ENCODE peak calls at places on chromosomes 5 and 9, in ten cellular contexts. I is GM23338; Z is pancreas; X is foreskin keratinocyte; K is activated CD8-positive, alpha-beta T cell treated with anti-CD3 and anti-CD28 coated beads for 36 hours; M is GM10248; C is IMR-90; A is AG10803; E is endothelial cell; U is B cell. Y is an unnamed sample.

GRCh38 chr9:132283165-132283564 is 71.6 kb downstream of the SETX start:
- DNase-seq in U (no peak), C (peak; percentile 34), A (no peak), I (no peak), M (peak; percentile 48), Z (no peak), E (no peak), X (no peak), K (peak; percentile 58), Y (no peak)

GRCh38 chr5:81751836-81752643 is 1.1 kb upstream of the SSBP2 start:
- DNase-seq in C (no peak), A (peak; percentile 41), I (peak; percentile 55), K (no peak), M (no peak), E (no peak), X (no peak), Z (peak; percentile 77), U (peak; percentile 6), Y (no peak)

GRCh38 chr5:69007726-69008368 is 86.0 kb upstream of the SLC30A5 start:
- DNase-seq in M (peak; percentile 65), X (peak; percentile 27), E (peak; percentile 82), Z (peak; percentile 78), C (peak; percentile 30), A (peak; percentile 33), I (peak; percentile 93), U (peak; percentile 72), K (peak; percentile 87), Y (peak; percentile 20)

GRCh38 chr5:36398137-36398536 is 96.4 kb upstream of the RANBP3L start:
- DNase-seq in E (no peak), X (no peak), C (peak; percentile 17), I (peak; percentile 30), K (no peak), M (no peak), A (peak; percentile 69), Z (no peak), U (no peak), Y (no peak)

GRCh38 chr9:104287255-104287872 is 193.3 kb downstream of the SMC2 start:
- DNase-seq in Z (no peak), E (no peak), A (no peak), X (no peak), I (no peak), U (no peak), M (no peak), C (no peak), K (no peak), Y (no peak)

GRCh38 chr5:33105521-33105941 is 335.2 kb upstream of the TARS1 start:
- DNase-seq in C (peak; percentile 82), U (no peak), K (no peak), Z (no peak), I (no peak), M (no peak), A (peak; percentile 93), E (no peak), X (no peak), Y (no peak)

GRCh38 chr9:95736370-95736769 is 139.1 kb upstream of the ERCC6L2 start:
- DNase-seq in I (peak; percentile 77), A (no peak), U (no peak), X (no peak), C (no peak), K (peak; percentile 17), E (peak; percentile 20), M (no peak), Z (no peak), Y (no peak)

GRCh38 chr5:90263102-90263501 is 146.5 kb downstream of the CETN3 start:
- DNase-seq in E (no peak), A (no peak), X (no peak), I (no peak), C (no peak), M (no peak), U (no peak), K (no peak), Z (no peak), Y (peak; percentile 3)

GRCh38 chr5:62538017-62538942 is 40.3 kb upstream of the LRRC70 start:
- DNase-seq in I (no peak), X (peak; percentile 40), U (no peak), C (peak; percentile 94), A (peak; percentile 38), M (peak; percentile 7), K (no peak), E (no peak), Z (no peak), Y (no peak)

GRCh38 chr5:102539598-102539997 is 40.8 kb upstream of the SLCO6A1 start:
- DNase-seq in Z (no peak), E (no peak), X (no peak), K (no peak), M (no peak), C (no peak), U (no peak), I (no peak), A (no peak), Y (no peak)

GRCh38 chr5:102537011-102537410 is 38.2 kb upstream of the SLCO6A1 start:
- DNase-seq in M (no peak), A (no peak), E (no peak), Z (no peak), K (no peak), U (no peak), X (no peak), C (no peak), I (no peak), Y (no peak)

GRCh38 chr5:102532126-102532525 is 33.3 kb upstream of the SLCO6A1 start:
- DNase-seq in E (no peak), U (no peak), I (no peak), A (no peak), Z (no peak), K (no peak), M (no peak), C (no peak), X (no peak), Y (no peak)

GRCh38 chr5:102540251-102540812 is 41.5 kb upstream of the SLCO6A1 start:
- DNase-seq in I (no peak), A (no peak), C (no peak), U (no peak), X (no peak), E (no peak), Z (no peak), M (no peak), K (no peak), Y (no peak)

DNA sequence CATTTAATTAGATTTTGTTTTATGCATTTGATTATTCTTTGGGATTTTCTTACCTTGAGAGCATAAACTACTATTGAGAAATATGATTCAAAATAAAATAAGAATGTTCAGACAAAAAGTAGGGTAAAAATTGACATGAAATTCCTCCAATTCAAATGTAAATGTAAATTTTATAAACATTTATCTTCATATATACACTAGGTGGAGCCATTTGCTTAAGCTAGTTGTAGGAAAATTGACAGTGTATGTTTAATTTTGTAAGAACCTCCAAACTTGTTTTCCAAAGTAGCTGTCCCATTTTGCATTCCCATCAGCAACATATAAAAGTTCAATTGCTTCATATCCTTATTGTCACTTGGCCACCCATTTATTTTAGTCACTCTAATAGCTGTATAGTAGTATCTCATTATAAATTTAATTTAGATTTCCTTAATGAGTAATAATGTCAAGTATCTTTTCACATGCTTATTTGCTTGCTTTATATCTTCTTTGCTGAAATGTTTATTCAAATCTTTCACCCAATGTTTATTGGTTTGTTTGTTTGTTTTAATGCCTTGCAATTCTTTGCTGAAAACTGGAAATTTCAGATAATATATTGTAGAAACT is 37.6 kb upstream of the SLCO6A1 start:
- DNase-seq in U (no peak), Z (no peak), I (no peak), M (peak; percentile 4), K (no peak), A (peak; percentile 33), X (no peak), C (peak; percentile 22), E (no peak), Y (no peak)
- TF ChIP-seq CTCF in U (peak; percentile 63), Z (no peak), I (peak; percentile 26), M (peak; percentile 19), K (peak; percentile 63), A (peak; percentile 58), X (peak; percentile 64), C (peak; percentile 45), E (peak; percentile 42), Y (peak; percentile 17)

GRCh38 chr9:134438204-134438788 is 112.0 kb downstream of the RXRA start:
- DNase-seq in X (no peak), Z (no peak), A (no peak), M (no peak), K (no peak), E (no peak), I (peak; percentile 59), U (no peak), C (no peak), Y (no peak)
- TF ChIP-seq CTCF in X (peak; percentile 53), Z (no peak), A (no peak), M (no peak), K (no peak), E (no peak), I (peak; percentile 16), U (no peak), C (no peak), Y (peak; percentile 41)

GRCh38 chr9:33193818-33194217 is 26.7 kb upstream of the B4GALT1 start:
- DNase-seq in M (no peak), K (no peak), I (no peak), C (no peak), A (no peak), Z (no peak), E (no peak), U (no peak), X (peak; percentile 80), Y (no peak)

GRCh38 chr9:33196736-33197135 is 29.6 kb upstream of the B4GALT1 start:
- DNase-seq in U (no peak), Z (no peak), C (peak; percentile 22), X (no peak), I (no peak), A (peak; percentile 52), K (no peak), M (no peak), E (no peak), Y (no peak)

GRCh38 chr9:33197279-33197678 is 30.1 kb upstream of the B4GALT1 start:
- DNase-seq in X (no peak), E (no peak), M (no peak), I (no peak), Z (no peak), U (no peak), K (no peak), C (no peak), A (peak; percentile 49), Y (no peak)

GRCh38 chr9:33202018-33202417 is 34.9 kb upstream of the B4GALT1 start:
- DNase-seq in C (no peak), Z (no peak), I (no peak), K (no peak), U (no peak), E (no peak), M (peak; percentile 40), X (no peak), A (no peak), Y (no peak)

GRCh38 chr9:33198163-33198562 is 31.0 kb upstream of the B4GALT1 start:
- DNase-seq in Z (no peak), E (no peak), U (no peak), I (no peak), A (peak; percentile 93), C (peak; percentile 45), M (no peak), X (no peak), K (no peak), Y (no peak)
- TF ChIP-seq CTCF in Z (no peak), E (no peak), U (no peak), I (no peak), A (no peak), C (no peak), M (no peak), X (no peak), K (no peak), Y (no peak)

GRCh38 chr9:34591911-34592866 is 2.7 kb upstream of the CNTFR start:
- DNase-seq in M (no peak), Z (no peak), A (no peak), K (no peak), C (no peak), I (no peak), E (no peak), U (peak; percentile 21), X (no peak), Y (no peak)
- TF ChIP-seq CTCF in M (no peak), Z (no peak), A (no peak), K (no peak), C (no peak), I (no peak), E (no peak), U (peak; percentile 26), X (no peak), Y (no peak)